ENCODE peak calls at places on chromosomes 5 and 9, in seven cellular contexts. V is H9, W is IMR-90, D is neuronal stem cell, C is mesenchymal stem cell, P is mesendoderm, G is trophoblast cell. R is an unnamed sample.

GRCh38 chr9:24657387-24657786 is 111.7 kb upstream of the IZUMO3 start:
- DNase-seq in V (no peak), C (no peak), D (no peak), G (no peak), P (no peak), W (no peak), R (no peak)

GRCh38 chr5:77924081-77924480 is 147.9 kb upstream of the TBCA start:
- DNase-seq in V (no peak), G (peak), P (peak), C (no peak), W (no peak), D (no peak), R (no peak)

GRCh38 chr5:57408714-57409113 is 73.9 kb downstream of the ACTBL2 start:
- DNase-seq in D (no peak), W (peak), V (no peak), C (peak), G (no peak), P (no peak), R (no peak)

GRCh38 chr9:94779101-94779500 is 52.6 kb downstream of the AOPEP start:
- DNase-seq in G (no peak), P (peak), D (no peak), W (no peak), V (no peak), C (no peak), R (no peak)

GRCh38 chr5:77921369-77921768 is 145.2 kb upstream of the TBCA start:
- DNase-seq in V (no peak), C (no peak), D (no peak), G (peak), P (no peak), W (no peak), R (no peak)

GRCh38 chr5:173055983-173056782 is at the start of gene CREBRF:
- DNase-seq in P (peak), D (peak), C (peak), V (peak), G (peak), W (peak), R (peak)

GRCh38 chr5:67366256-67366655 is 169.7 kb upstream of the CD180 start:
- DNase-seq in W (no peak), P (no peak), D (no peak), C (no peak), G (no peak), V (no peak), R (no peak)

GRCh38 chr9:120974181-120974580 is 47.6 kb upstream of the TRAF1 start:
- DNase-seq in D (no peak), V (no peak), P (no peak), W (no peak), C (no peak), G (no peak), R (no peak)

GRCh38 chr9:93292664-93293328 is 108.9 kb downstream of the WNK2 start:
- DNase-seq in P (no peak), G (no peak), W (no peak), V (no peak), D (no peak), C (no peak), R (no peak)

GRCh38 chr9:7756088-7756487 is 43.5 kb downstream of the DMAC1 start:
- DNase-seq in V (no peak), G (no peak), W (no peak), C (no peak), D (no peak), P (no peak), R (no peak)

GRCh38 chr9:83197611-83198010 is 134.7 kb upstream of the RASEF start:
- DNase-seq in G (no peak), W (no peak), C (no peak), D (no peak), V (no peak), P (no peak), R (no peak)

GRCh38 chr9:106051573-106051972 is 357.2 kb downstream of the TMEM38B start:
- DNase-seq in G (no peak), P (no peak), D (no peak), C (no peak), V (no peak), W (no peak), R (no peak)

GRCh38 chr5:154077692-154078091 is 38.9 kb downstream of the MFAP3 start:
- DNase-seq in P (no peak), V (no peak), W (peak), C (no peak), D (no peak), G (no peak), R (no peak)

GRCh38 chr5:132055808-132056609 is 4.4 kb upstream of the IL3 start:
- DNase-seq in D (no peak), V (peak), P (no peak), W (no peak), G (no peak), C (no peak), R (peak)

GRCh38 chr5:180304016-180304292 is 12.1 kb upstream of the MAPK9 start:
- DNase-seq in W (no peak), V (no peak), C (no peak), D (no peak), P (no peak), G (no peak), R (no peak)

GRCh38 chr9:116000748-116001329 is 152.8 kb upstream of the PAPPA start:
- DNase-seq in P (peak), C (no peak), D (no peak), V (peak), G (no peak), W (no peak), R (no peak)

GRCh38 chr5:132283423-132284043 is 10.7 kb upstream of the SLC22A4 start:
- DNase-seq in C (peak), P (no peak), W (peak), V (peak), G (peak), D (no peak), R (peak)

GRCh38 chr5:158494541-158494940 is 605.2 kb downstream of the EBF1 start:
- DNase-seq in P (no peak), V (no peak), C (no peak), G (no peak), W (no peak), D (no peak), R (no peak)

GRCh38 chr5:103785569-103785968 is 223.0 kb upstream of the NUDT12 start:
- DNase-seq in G (no peak), P (no peak), C (peak), V (no peak), W (peak), D (no peak), R (no peak)

GRCh38 chr5:79091064-79091463 is 20.5 kb upstream of the BHMT start:
- DNase-seq in W (no peak), C (no peak), P (no peak), D (no peak), G (no peak), V (no peak), R (no peak)

GRCh38 chr5:112636288-112636731 is 101.4 kb upstream of the APC start:
- DNase-seq in V (no peak), C (no peak), D (no peak), P (no peak), G (no peak), W (no peak), R (no peak)
- H3K23ac ChIP-seq in V (no peak), C (no peak), D (no peak), P (no peak), G (no peak), W (no peak), R (no peak)

GRCh38 chr5:14148483-14148882 is 5.3 kb downstream of the TRIO start:
- DNase-seq in D (no peak), W (no peak), G (no peak), C (no peak), P (no peak), V (no peak), R (no peak)
- H3K23ac ChIP-seq in D (no peak), W (peak), G (no peak), C (no peak), P (no peak), V (no peak), R (no peak)

GRCh38 chr9:129567329-129567728 is 53.6 kb downstream of the C9orf50 start:
- DNase-seq in W (no peak), V (no peak), P (no peak), D (no peak), G (no peak), C (no peak), R (no peak)
- H3K23ac ChIP-seq in W (no peak), V (no peak), P (no peak), D (no peak), G (no peak), C (no peak), R (no peak)

DNA sequence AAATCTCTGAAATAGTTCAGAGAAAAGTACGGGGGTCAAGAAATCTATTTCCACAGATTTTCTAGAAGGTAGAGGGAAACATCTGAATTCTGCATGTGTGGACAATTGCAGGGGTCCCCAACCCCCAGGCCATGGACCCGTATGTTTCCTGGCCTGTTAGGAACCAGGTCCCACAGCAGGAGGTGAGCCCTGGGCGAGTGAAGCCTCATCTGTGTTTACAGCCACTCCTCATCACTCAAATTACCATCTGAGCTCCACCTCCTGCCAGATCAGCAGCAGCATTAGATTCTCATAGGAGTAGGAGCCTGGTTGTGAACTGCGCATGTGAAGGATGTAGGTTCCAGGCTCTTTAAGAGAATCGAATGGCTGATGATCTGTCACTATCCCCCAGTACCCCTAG is 200.5 kb upstream of the EDIL3 start:
- DNase-seq in D (no peak), W (no peak), P (peak), G (no peak), C (no peak), V (peak), R (no peak)
- H3K23ac ChIP-seq in D (no peak), W (no peak), P (no peak), G (no peak), C (no peak), V (no peak), R (no peak)

GRCh38 chr9:79277916-79278447 is 293.8 kb upstream of the TLE4 start:
- DNase-seq in G (no peak), D (no peak), C (no peak), W (no peak), P (no peak), V (no peak), R (no peak)

DNA sequence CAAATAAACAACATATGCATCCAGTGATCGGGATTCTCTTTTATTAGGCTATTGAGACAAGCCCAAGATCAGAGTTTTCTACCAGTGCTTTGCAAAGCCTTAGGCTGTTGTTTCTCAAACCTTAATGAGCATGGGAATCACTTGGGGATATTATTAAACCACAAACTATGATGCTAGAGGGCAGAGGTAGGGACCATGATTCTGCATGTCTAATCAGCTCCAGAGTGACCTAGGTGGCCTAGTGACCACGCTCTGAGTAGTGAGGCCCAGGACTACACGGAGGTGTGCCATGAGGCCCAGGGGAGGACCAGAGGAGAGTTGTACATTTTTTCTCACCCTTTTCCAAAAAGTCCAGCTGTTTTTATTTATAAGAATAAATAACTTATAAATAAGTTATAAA is 298.5 kb upstream of the TLE4 start:
- DNase-seq in C (no peak), D (no peak), G (no peak), W (no peak), P (no peak), V (no peak), R (no peak)
- H3K23ac ChIP-seq in C (no peak), D (no peak), G (no peak), W (no peak), P (no peak), V (no peak), R (no peak)

DNA sequence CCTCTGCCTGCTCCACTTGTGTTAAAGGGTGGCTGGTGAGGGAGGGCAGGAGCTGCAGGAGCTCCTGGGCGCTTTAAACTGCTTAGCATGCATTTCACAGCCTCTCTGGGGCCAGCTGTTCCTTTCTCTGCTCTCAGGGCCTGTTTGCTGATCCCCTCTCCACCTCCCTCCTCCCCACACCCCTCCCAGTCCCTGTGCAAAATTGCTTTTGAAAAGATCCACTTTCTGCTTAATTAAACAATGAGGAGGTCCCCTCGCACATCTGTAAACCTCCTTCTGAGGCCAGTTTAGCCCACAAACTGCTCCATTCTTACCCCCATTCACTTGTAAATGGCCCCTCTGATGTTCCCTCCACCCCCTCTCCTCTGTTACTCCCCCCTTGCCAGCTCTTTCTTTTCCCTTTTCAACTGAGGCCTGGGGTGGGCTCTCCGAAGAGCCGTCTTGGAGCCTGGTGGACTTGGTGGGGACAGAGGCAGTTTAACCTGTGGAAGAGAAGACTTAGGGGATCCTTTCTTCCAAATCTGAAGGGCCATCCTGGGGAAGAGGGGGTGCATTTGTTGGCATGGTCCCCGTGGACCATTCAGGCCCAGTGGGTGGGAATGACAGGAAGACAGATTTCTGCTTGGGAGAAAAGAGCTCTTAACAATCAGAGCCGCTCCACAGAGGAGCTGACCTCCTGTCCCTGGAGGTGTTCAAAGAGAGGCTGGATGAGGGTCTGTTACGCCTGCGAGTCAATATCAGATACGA is 12.0 kb downstream of the URM1 start:
- DNase-seq in V (peak), D (no peak), P (no peak), G (no peak), C (no peak), W (no peak), R (peak)
- H3K23ac ChIP-seq in V (no peak), D (no peak), P (no peak), G (no peak), C (no peak), W (no peak), R (no peak)

GRCh38 chr9:130323051-130323757 is 57.6 kb downstream of the HMCN2 start:
- DNase-seq in G (no peak), P (no peak), V (no peak), D (no peak), C (no peak), W (no peak), R (no peak)
- H3K23ac ChIP-seq in G (no peak), P (no peak), V (no peak), D (no peak), C (no peak), W (no peak), R (no peak)

GRCh38 chr5:93096561-93096960 is 484.5 kb downstream of the NR2F1-AS1 start:
- DNase-seq in V (no peak), G (no peak), W (no peak), C (no peak), P (no peak), D (no peak), R (no peak)

GRCh38 chr5:93099902-93100347 is 481.1 kb downstream of the NR2F1-AS1 start:
- DNase-seq in W (no peak), P (no peak), C (no peak), V (no peak), G (peak), D (no peak), R (no peak)

GRCh38 chr5:93100976-93101375 is 480.0 kb downstream of the NR2F1-AS1 start:
- DNase-seq in V (no peak), G (peak), D (no peak), P (no peak), C (no peak), W (no peak), R (no peak)

GRCh38 chr5:93100433-93100832 is 480.6 kb downstream of the NR2F1-AS1 start:
- DNase-seq in D (no peak), G (no peak), V (no peak), C (peak), P (no peak), W (peak), R (no peak)
- H3K23ac ChIP-seq in D (no peak), G (no peak), V (no peak), C (no peak), P (no peak), W (no peak), R (no peak)

GRCh38 chr9:135647897-135648296 is 8.6 kb upstream of the GLT6D1 start:
- DNase-seq in D (no peak), P (peak), G (no peak), V (peak), C (no peak), W (no peak), R (no peak)

GRCh38 chr9:135644631-135645218 is 5.4 kb upstream of the GLT6D1 start:
- DNase-seq in W (no peak), V (peak), C (no peak), P (no peak), D (no peak), G (no peak), R (no peak)

GRCh38 chr9:135648494-135649410 is 9.4 kb upstream of the GLT6D1 start:
- DNase-seq in V (peak), C (no peak), W (no peak), D (no peak), G (no peak), P (no peak), R (peak)

GRCh38 chr9:135650408-135650807 is 11.1 kb upstream of the GLT6D1 start:
- DNase-seq in C (no peak), D (no peak), W (no peak), V (no peak), P (no peak), G (no peak), R (peak)

DNA sequence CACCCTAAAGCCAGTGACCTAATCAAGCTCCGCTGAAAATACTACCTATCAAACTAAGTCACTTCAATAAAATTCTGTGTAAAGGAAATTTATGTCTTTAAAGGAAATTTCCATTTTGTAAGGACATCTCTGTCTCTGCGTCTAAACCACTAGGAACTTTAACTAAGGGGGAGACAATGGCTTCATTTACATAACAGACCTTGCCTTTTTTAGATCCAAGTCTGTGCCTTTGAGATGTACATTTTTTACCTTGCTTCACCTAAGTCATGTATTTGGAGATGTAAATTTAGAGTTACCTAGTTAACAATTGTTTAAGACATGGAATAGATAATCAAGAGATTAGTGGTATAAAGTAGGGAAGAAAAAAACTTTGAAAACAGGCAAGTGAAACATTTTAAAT is 10.2 kb upstream of the GLT6D1 start:
- DNase-seq in D (no peak), W (no peak), P (no peak), V (no peak), C (no peak), G (no peak), R (no peak)
- H3K23ac ChIP-seq in D (no peak), W (no peak), P (no peak), V (no peak), C (no peak), G (no peak), R (no peak)

GRCh38 chr9:135303865-135304499 is 175.6 kb upstream of the PPP1R26 start:
- DNase-seq in D (no peak), W (no peak), P (no peak), C (no peak), V (no peak), G (no peak), R (no peak)
- H3K23ac ChIP-seq in D (no peak), W (no peak), P (no peak), C (no peak), V (no peak), G (no peak), R (no peak)

R was measured in H1.